ENCODE peak calls at places on chromosomes 16 and 17, in ten cellular contexts. O, P, N, K, U, J, A, S, T and V are unnamed samples.

GRCh38 chr16:67652578-67653130 is 7.4 kb downstream of the ACD start:
- DNase-seq in O (no peak), P (no peak), N (no peak), K (peak), U (no peak), J (no peak), A (no peak), S (peak), T (peak), V (peak)

GRCh38 chr17:47704781-47705180 is 10.8 kb downstream of the TBKBP1 start:
- DNase-seq in O (no peak), P (no peak), N (no peak), K (no peak), U (no peak), J (no peak), A (no peak), S (no peak), T (no peak), V (no peak)

GRCh38 chr17:43445009-43445589 is 38.7 kb upstream of the DHX8 start:
- DNase-seq in O (no peak), P (no peak), N (no peak), K (no peak), U (no peak), J (no peak), A (peak), S (no peak), T (no peak), V (no peak)

GRCh38 chr17:56125830-56126819 is 27.1 kb upstream of the ANKFN1 start:
- DNase-seq in O (peak), P (no peak), N (no peak), K (peak), U (no peak), J (peak), A (no peak), S (peak), T (peak), V (peak)

GRCh38 chr17:17516315-17516930 is 20.2 kb upstream of the RASD1 start:
- DNase-seq in O (no peak), P (no peak), N (no peak), K (no peak), U (no peak), J (no peak), A (no peak), S (no peak), T (no peak), V (no peak)

GRCh38 chr17:78360371-78361226 is 722 bp upstream of the SOCS3 start:
- DNase-seq in O (no peak), P (peak), N (peak), K (peak), U (peak), J (peak), A (peak), S (peak), T (peak), V (peak)

GRCh38 chr16:28623172-28623711 is 13.4 kb upstream of the SULT1A1 start:
- DNase-seq in O (no peak), P (peak), N (peak), K (peak), U (peak), J (peak), A (no peak), S (peak), T (no peak), V (peak)

GRCh38 chr17:55462711-55463110 is 41.1 kb upstream of the MMD start:
- DNase-seq in O (no peak), P (no peak), N (no peak), K (no peak), U (no peak), J (no peak), A (no peak), S (no peak), T (no peak), V (no peak)

GRCh38 chr16:35214840-35215239 is 1755.4 kb downstream of the TP53TG3F start:
- DNase-seq in O (no peak), P (no peak), N (no peak), K (no peak), U (no peak), J (no peak), A (no peak), S (no peak), T (no peak), V (no peak)

GRCh38 chr16:28537076-28537475 is 1.7 kb downstream of the NUPR1 start:
- DNase-seq in O (no peak), P (no peak), N (no peak), K (peak), U (no peak), J (no peak), A (no peak), S (no peak), T (no peak), V (no peak)

GRCh38 chr17:31327534-31328526 is 6.4 kb upstream of the EVI2A start:
- DNase-seq in O (peak), P (no peak), N (no peak), K (peak), U (no peak), J (peak), A (no peak), S (no peak), T (peak), V (peak)

GRCh38 chr17:76270770-76271668 is 5.9 kb downstream of the UBALD2 start:
- DNase-seq in O (no peak), P (no peak), N (peak), K (no peak), U (no peak), J (no peak), A (no peak), S (no peak), T (no peak), V (no peak)

GRCh38 chr17:19578545-19578944 is 44.9 kb downstream of the SLC47A1 start:
- DNase-seq in O (no peak), P (no peak), N (no peak), K (peak), U (no peak), J (peak), A (no peak), S (peak), T (no peak), V (no peak)

GRCh38 chr17:50262001-50262794 is 12.1 kb upstream of the TMEM92 start:
- DNase-seq in O (no peak), P (no peak), N (no peak), K (no peak), U (no peak), J (no peak), A (no peak), S (no peak), T (no peak), V (no peak)

GRCh38 chr17:72511874-72512273 is 391.1 kb downstream of the SOX9 start:
- DNase-seq in O (no peak), P (no peak), N (no peak), K (no peak), U (no peak), J (no peak), A (no peak), S (no peak), T (no peak), V (no peak)

GRCh38 chr17:45353047-45353446 is 36.2 kb upstream of the MAP3K14 start:
- DNase-seq in O (no peak), P (no peak), N (peak), K (no peak), U (no peak), J (no peak), A (peak), S (no peak), T (no peak), V (no peak)